ENCODE peak calls at places on chromosomes 1 and 21, in five cellular contexts. One of them, this sample, is unnamed.
A peak's percentile ranks its signal among the peaks of the same experiment; 100 is the strongest.

GRCh38 chr1:101713760-101714159 is 283.0 kb downstream of the OLFM3 start:
- DNase-seq in right lobe of liver: no peak
- DNase-seq in brain microvascular endothelial cell: no peak
- DNase-seq in left lung: no peak
- DNase-seq in uterus: no peak
- DNase-seq in this sample: no peak

GRCh38 chr1:28139033-28139712 is 37.3 kb downstream of the PTAFR start:
- DNase-seq in right lobe of liver: no peak
- DNase-seq in brain microvascular endothelial cell: no peak
- DNase-seq in left lung: no peak
- DNase-seq in uterus: no peak
- DNase-seq in this sample: peak; percentile 75

GRCh38 chr1:110267260-110267659 is 57.1 kb downstream of the KCNC4 start:
- DNase-seq in right lobe of liver: no peak
- DNase-seq in brain microvascular endothelial cell: no peak
- DNase-seq in left lung: no peak
- DNase-seq in uterus: no peak
- DNase-seq in this sample: no peak

GRCh38 chr1:82503805-82504204 is 703.1 kb downstream of the ADGRL2 start:
- DNase-seq in right lobe of liver: no peak
- DNase-seq in brain microvascular endothelial cell: no peak
- DNase-seq in left lung: no peak
- DNase-seq in uterus: no peak
- DNase-seq in this sample: peak; percentile 77

GRCh38 chr1:150233359-150234308 is 2.3 kb downstream of the ANP32E start:
- DNase-seq in right lobe of liver: no peak
- DNase-seq in brain microvascular endothelial cell: no peak
- DNase-seq in left lung: no peak
- DNase-seq in uterus: peak; percentile 40
- DNase-seq in this sample: peak; percentile 32

GRCh38 chr1:160746870-160747500 is 7.9 kb downstream of the SLAMF7 start:
- DNase-seq in right lobe of liver: no peak
- DNase-seq in brain microvascular endothelial cell: no peak
- DNase-seq in left lung: no peak
- DNase-seq in uterus: no peak
- DNase-seq in this sample: no peak

GRCh38 chr21:37402251-37402867 is 35.8 kb downstream of the DYRK1A start:
- DNase-seq in right lobe of liver: no peak
- DNase-seq in brain microvascular endothelial cell: no peak
- DNase-seq in left lung: no peak
- DNase-seq in uterus: no peak
- DNase-seq in this sample: no peak

GRCh38 chr1:8641317-8641997 is 176.0 kb downstream of the RERE start:
- DNase-seq in right lobe of liver: no peak
- DNase-seq in brain microvascular endothelial cell: no peak
- DNase-seq in left lung: no peak
- DNase-seq in uterus: no peak
- DNase-seq in this sample: no peak

GRCh38 chr1:24705260-24706073 is 39.8 kb upstream of the CLIC4 start:
- DNase-seq in right lobe of liver: peak; percentile 92
- DNase-seq in brain microvascular endothelial cell: peak; percentile 84
- DNase-seq in left lung: peak; percentile 86
- DNase-seq in uterus: peak; percentile 81
- DNase-seq in this sample: peak; percentile 90

GRCh38 chr1:29546496-29546895 is 310.2 kb downstream of the PTPRU start:
- DNase-seq in right lobe of liver: no peak
- DNase-seq in brain microvascular endothelial cell: no peak
- DNase-seq in left lung: no peak
- DNase-seq in uterus: no peak
- DNase-seq in this sample: no peak

GRCh38 chr1:76443217-76443616 is 368.7 kb downstream of the ST6GALNAC3 start:
- DNase-seq in right lobe of liver: no peak
- DNase-seq in brain microvascular endothelial cell: no peak
- DNase-seq in left lung: no peak
- DNase-seq in uterus: no peak
- DNase-seq in this sample: no peak

GRCh38 chr1:28144203-28145135 is 32.0 kb downstream of the PTAFR start:
- DNase-seq in right lobe of liver: no peak
- DNase-seq in brain microvascular endothelial cell: peak; percentile 46
- DNase-seq in left lung: no peak
- DNase-seq in uterus: no peak
- DNase-seq in this sample: peak; percentile 97

GRCh38 chr1:43067856-43068751 is 104.0 kb downstream of the EBNA1BP2 start:
- DNase-seq in right lobe of liver: no peak
- DNase-seq in brain microvascular endothelial cell: no peak
- DNase-seq in left lung: no peak
- DNase-seq in uterus: no peak
- DNase-seq in this sample: no peak

GRCh38 chr21:43361127-43361492 is 65.8 kb downstream of the SIK1 start:
- DNase-seq in right lobe of liver: no peak
- DNase-seq in brain microvascular endothelial cell: peak; percentile 44
- DNase-seq in left lung: no peak
- DNase-seq in uterus: no peak
- DNase-seq in this sample: peak; percentile 33

GRCh38 chr1:221742555-221743415 is 896 bp upstream of the DUSP10 start:
- DNase-seq in right lobe of liver: peak; percentile 98
- DNase-seq in brain microvascular endothelial cell: peak; percentile 53
- DNase-seq in left lung: peak; percentile 93
- DNase-seq in uterus: peak; percentile 73
- DNase-seq in this sample: peak; percentile 59

GRCh38 chr21:22890656-22891055 is 1892.4 kb downstream of the NCAM2 start:
- DNase-seq in right lobe of liver: no peak
- DNase-seq in brain microvascular endothelial cell: no peak
- DNase-seq in left lung: no peak
- DNase-seq in uterus: no peak
- DNase-seq in this sample: peak; percentile 61

GRCh38 chr1:220544901-220545303 is 17.0 kb downstream of the MARK1 start:
- DNase-seq in right lobe of liver: no peak
- DNase-seq in brain microvascular endothelial cell: no peak
- DNase-seq in left lung: no peak
- DNase-seq in uterus: no peak
- DNase-seq in this sample: peak; percentile 65

GRCh38 chr1:181485276-181486097 is 2.2 kb downstream of the CACNA1E start:
- DNase-seq in right lobe of liver: no peak
- DNase-seq in brain microvascular endothelial cell: no peak
- DNase-seq in left lung: no peak
- DNase-seq in uterus: no peak
- DNase-seq in this sample: peak; percentile 2

GRCh38 chr1:111990026-111990877 is 784 bp upstream of the KCND3 start:
- DNase-seq in right lobe of liver: peak; percentile 63
- DNase-seq in brain microvascular endothelial cell: no peak
- DNase-seq in left lung: no peak
- DNase-seq in uterus: peak; percentile 32
- DNase-seq in this sample: no peak

GRCh38 chr1:176073524-176074157 is 133.4 kb downstream of the COP1 start:
- DNase-seq in right lobe of liver: no peak
- DNase-seq in brain microvascular endothelial cell: peak; percentile 75
- DNase-seq in left lung: no peak
- DNase-seq in uterus: peak; percentile 51
- DNase-seq in this sample: peak; percentile 66

GRCh38 chr1:47843781-47844555 is 153.2 kb downstream of the TRABD2B start:
- DNase-seq in right lobe of liver: no peak
- DNase-seq in brain microvascular endothelial cell: no peak
- DNase-seq in left lung: no peak
- DNase-seq in uterus: no peak
- DNase-seq in this sample: no peak

GRCh38 chr21:31728191-31728590 is 3.7 kb downstream of the SCAF4 start:
- DNase-seq in right lobe of liver: no peak
- DNase-seq in brain microvascular endothelial cell: no peak
- DNase-seq in left lung: no peak
- DNase-seq in uterus: no peak
- DNase-seq in this sample: no peak

GRCh38 chr1:38826262-38826661 is 33.3 kb downstream of the RRAGC start:
- DNase-seq in right lobe of liver: no peak
- DNase-seq in brain microvascular endothelial cell: no peak
- DNase-seq in left lung: no peak
- DNase-seq in uterus: no peak
- DNase-seq in this sample: peak; percentile 14

GRCh38 chr1:17207046-17207445 is 2.1 kb downstream of the PADI1 start:
- DNase-seq in right lobe of liver: no peak
- DNase-seq in brain microvascular endothelial cell: no peak
- DNase-seq in left lung: peak; percentile 72
- DNase-seq in uterus: peak; percentile 17
- DNase-seq in this sample: no peak

GRCh38 chr1:92969517-92969916 is 8.3 kb upstream of the DIPK1A start:
- DNase-seq in right lobe of liver: no peak
- DNase-seq in brain microvascular endothelial cell: no peak
- DNase-seq in left lung: no peak
- DNase-seq in uterus: no peak
- DNase-seq in this sample: no peak

GRCh38 chr1:48061162-48062136 is 64.3 kb upstream of the TRABD2B start:
- DNase-seq in right lobe of liver: no peak
- DNase-seq in brain microvascular endothelial cell: peak; percentile 57
- DNase-seq in left lung: no peak
- DNase-seq in uterus: peak; percentile 26
- DNase-seq in this sample: peak; percentile 61

GRCh38 chr1:209674957-209675566 is at the start of gene G0S2:
- DNase-seq in right lobe of liver: peak; percentile 95
- DNase-seq in brain microvascular endothelial cell: no peak
- DNase-seq in left lung: peak; percentile 77
- DNase-seq in uterus: peak; percentile 52
- DNase-seq in this sample: no peak

GRCh38 chr1:50369830-50370229 is 53.4 kb downstream of the DMRTA2 start:
- DNase-seq in right lobe of liver: no peak
- DNase-seq in brain microvascular endothelial cell: no peak
- DNase-seq in left lung: no peak
- DNase-seq in uterus: no peak
- DNase-seq in this sample: peak; percentile 17
- TF ChIP-seq CTCF in right lobe of liver: no peak
- TF ChIP-seq CTCF in brain microvascular endothelial cell: peak; percentile 31
- TF ChIP-seq CTCF in left lung: no peak
- TF ChIP-seq CTCF in uterus: no peak
- TF ChIP-seq CTCF in this sample: peak; percentile 60

DNA sequence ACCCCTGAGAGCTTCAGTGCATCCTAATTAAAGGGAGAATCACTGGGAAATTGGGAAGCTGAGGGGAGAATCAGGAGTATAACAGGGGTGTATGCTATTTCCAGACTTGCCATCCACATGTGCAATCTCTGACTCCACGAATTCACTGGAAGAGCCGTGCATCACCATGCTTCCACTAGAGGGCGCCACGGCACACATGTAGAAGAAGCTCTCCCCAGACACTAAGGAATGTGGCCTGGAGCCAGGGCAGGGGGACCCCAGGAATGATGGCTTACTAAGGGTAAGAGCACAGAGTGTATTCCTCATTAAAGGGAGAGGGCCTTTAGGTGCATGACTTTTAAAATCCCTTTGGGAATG is 81.5 kb downstream of the ABCA4 start:
- DNase-seq in right lobe of liver: peak; percentile 76
- DNase-seq in brain microvascular endothelial cell: peak; percentile 74
- DNase-seq in left lung: no peak
- DNase-seq in uterus: peak; percentile 69
- DNase-seq in this sample: peak; percentile 59
- H3K4me3 ChIP-seq in right lobe of liver: no peak overlapping the region
- H3K4me3 ChIP-seq in brain microvascular endothelial cell: no peak overlapping the region
- H3K4me3 ChIP-seq in left lung: no peak overlapping the region
- H3K4me3 ChIP-seq in uterus: no peak overlapping the region
- H3K4me3 ChIP-seq in this sample: no peak overlapping the region

DNA sequence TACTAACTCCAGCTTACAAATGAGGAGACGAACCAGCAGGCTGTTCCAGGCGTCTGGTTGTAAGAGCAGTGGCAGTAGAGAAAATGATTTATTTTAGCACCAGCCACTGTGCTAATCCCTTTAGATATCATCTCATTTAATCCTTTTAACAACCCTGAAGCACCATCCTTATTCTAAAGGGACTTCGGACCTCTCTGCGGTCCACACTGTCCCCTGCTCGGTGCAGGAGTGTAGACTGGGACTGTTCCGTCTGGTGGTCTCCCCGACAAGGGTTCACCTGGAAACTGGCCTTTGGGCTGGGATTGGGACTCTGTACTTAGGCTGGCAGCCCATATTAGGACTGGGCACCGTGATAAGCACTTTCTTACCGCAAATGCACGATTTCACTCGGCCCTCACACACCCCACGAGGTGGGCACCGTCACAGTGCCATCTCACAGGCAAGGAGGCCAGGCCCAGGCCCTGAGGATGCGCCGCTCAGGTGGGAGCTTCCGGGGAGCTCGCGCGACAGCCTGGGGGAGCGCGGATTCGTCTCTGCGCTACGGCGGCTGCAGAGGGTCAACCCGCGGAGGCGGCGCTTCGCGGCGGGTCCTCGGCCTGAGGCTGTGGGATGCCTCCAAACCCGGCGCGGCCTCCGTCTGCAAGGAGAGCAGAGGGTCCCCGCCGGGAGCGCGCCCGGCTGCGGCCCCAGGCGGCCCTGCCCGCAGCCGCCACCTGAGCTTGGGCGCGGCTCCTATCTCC is 45.2 kb downstream of the ATP1A1 start:
- DNase-seq in right lobe of liver: peak; percentile 86
- DNase-seq in brain microvascular endothelial cell: peak; percentile 65
- DNase-seq in left lung: peak; percentile 81
- DNase-seq in uterus: peak; percentile 76
- DNase-seq in this sample: peak; percentile 51
- H3K36me3 ChIP-seq in right lobe of liver: no peaks in the 10 kb centered on the region
- H3K36me3 ChIP-seq in brain microvascular endothelial cell: no peaks in the 10 kb centered on the region
- H3K36me3 ChIP-seq in left lung: no peaks in the 10 kb centered on the region
- H3K36me3 ChIP-seq in uterus: no peaks in the 10 kb centered on the region
- H3K36me3 ChIP-seq in this sample: no peaks in the 10 kb centered on the region

GRCh38 chr1:32939655-32940371 is 24.8 kb downstream of the RNF19B start:
- DNase-seq in right lobe of liver: no peak
- DNase-seq in brain microvascular endothelial cell: peak; percentile 91
- DNase-seq in left lung: peak; percentile 65
- DNase-seq in uterus: peak; percentile 81
- DNase-seq in this sample: peak; percentile 91

GRCh38 chr1:32928285-32928684 is 27.1 kb upstream of the TMEM54 start:
- DNase-seq in right lobe of liver: no peak
- DNase-seq in brain microvascular endothelial cell: no peak
- DNase-seq in left lung: no peak
- DNase-seq in uterus: no peak
- DNase-seq in this sample: no peak

GRCh38 chr1:32931760-32932159 is 30.6 kb upstream of the TMEM54 start:
- DNase-seq in right lobe of liver: no peak
- DNase-seq in brain microvascular endothelial cell: no peak
- DNase-seq in left lung: no peak
- DNase-seq in uterus: no peak
- DNase-seq in this sample: no peak

GRCh38 chr1:32937061-32937460 is 27.5 kb downstream of the RNF19B start:
- DNase-seq in right lobe of liver: no peak
- DNase-seq in brain microvascular endothelial cell: no peak
- DNase-seq in left lung: no peak
- DNase-seq in uterus: no peak
- DNase-seq in this sample: peak; percentile 30

DNA sequence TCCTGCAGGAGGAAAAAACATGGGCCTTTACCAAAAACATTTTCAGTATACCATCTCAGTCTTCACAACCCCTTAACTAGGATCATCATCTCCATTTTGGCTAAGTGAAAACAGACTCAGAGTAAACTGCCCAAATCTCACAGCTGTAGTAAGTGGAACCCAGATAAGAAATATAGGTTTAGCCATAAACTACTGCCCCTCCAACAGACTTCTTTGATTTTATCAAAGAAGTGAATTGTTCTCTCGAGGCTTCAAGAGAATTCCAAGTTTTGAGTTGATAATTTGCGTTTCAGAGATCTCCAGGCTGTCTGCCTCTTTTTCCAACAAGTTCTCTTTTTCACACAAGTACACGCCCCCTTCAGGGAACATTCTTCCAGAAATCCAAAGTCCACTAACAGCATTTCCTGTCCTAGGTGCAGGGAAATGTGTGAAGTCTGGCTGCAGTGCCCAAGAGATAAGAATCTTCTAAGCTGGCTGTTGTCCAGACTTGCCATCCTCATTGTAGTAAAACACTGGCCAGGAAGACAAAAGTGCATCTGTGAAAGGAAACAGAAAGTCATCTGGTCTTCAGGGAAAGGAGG is 30.8 kb downstream of the RNF19B start:
- DNase-seq in right lobe of liver: no peak
- DNase-seq in brain microvascular endothelial cell: no peak
- DNase-seq in left lung: no peak
- DNase-seq in uterus: peak; percentile 59
- DNase-seq in this sample: peak; percentile 38
- TF ChIP-seq CTCF in right lobe of liver: no peak
- TF ChIP-seq CTCF in brain microvascular endothelial cell: no peak
- TF ChIP-seq CTCF in left lung: no peak
- TF ChIP-seq CTCF in uterus: no peak
- TF ChIP-seq CTCF in this sample: no peak

This sample was measured in bronchial epithelial cell.